ENCODE peak calls at places on chromosome 19, in five cellular contexts. R, M, I, E and K are unnamed samples.

GRCh38 chr19:45364696-45365095 is 5.7 kb downstream of the ERCC2 start:
- DNase-seq in R (no peak), M (no peak), I (no peak), E (no peak), K (no peak)

GRCh38 chr19:44741258-44741731 is 7.2 kb upstream of the BCL3 start:
- DNase-seq in R (no peak), M (no peak), I (no peak), E (no peak), K (no peak)

GRCh38 chr19:45040059-45040767 is 1.4 kb downstream of the CLASRP start:
- DNase-seq in R (no peak), M (no peak), I (no peak), E (no peak), K (no peak)

GRCh38 chr19:5809469-5809868 is 4.6 kb downstream of the NRTN start:
- DNase-seq in R (no peak), M (no peak), I (no peak), E (no peak), K (no peak)

GRCh38 chr19:48554385-48555091 is 2.6 kb downstream of the SULT2B1 start:
- DNase-seq in R (no peak), M (no peak), I (peak), E (no peak), K (no peak)

GRCh38 chr19:47357788-47358680 is 8.9 kb downstream of the DHX34 start:
- DNase-seq in R (no peak), M (no peak), I (peak), E (no peak), K (no peak)

GRCh38 chr19:38213911-38214625 is 10.0 kb downstream of the DPF1 start:
- DNase-seq in R (no peak), M (no peak), I (no peak), E (peak), K (no peak)

GRCh38 chr19:5038631-5039271 is 69.8 kb downstream of the KDM4B start:
- DNase-seq in R (no peak), M (no peak), I (peak), E (no peak), K (no peak)

GRCh38 chr19:10052602-10053360 is 33.3 kb upstream of the SHFL start:
- DNase-seq in R (no peak), M (no peak), I (no peak), E (no peak), K (no peak)

GRCh38 chr19:43575955-43576451 is 402 bp downstream of the PINLYP start:
- DNase-seq in R (no peak), M (no peak), I (peak), E (no peak), K (no peak)

GRCh38 chr19:4773047-4773640 is 18.4 kb upstream of the FEM1A start:
- DNase-seq in R (no peak), M (no peak), I (no peak), E (no peak), K (no peak)

GRCh38 chr19:49938662-49939061 is 9.4 kb upstream of the NUP62 start:
- DNase-seq in R (no peak), M (no peak), I (no peak), E (no peak), K (no peak)

GRCh38 chr19:10228925-10229324 is 2.2 kb downstream of the S1PR2 start:
- DNase-seq in R (no peak), M (no peak), I (no peak), E (no peak), K (no peak)

GRCh38 chr19:35106291-35106583 is 9.4 kb upstream of the FXYD3 start:
- DNase-seq in R (no peak), M (no peak), I (no peak), E (no peak), K (no peak)

GRCh38 chr19:29622191-29623070 is 16.3 kb downstream of the POP4 start:
- DNase-seq in R (no peak), M (no peak), I (peak), E (no peak), K (peak)

GRCh38 chr19:6227941-6228325 is 51.8 kb downstream of the MLLT1 start:
- DNase-seq in R (no peak), M (no peak), I (peak), E (no peak), K (no peak)

GRCh38 chr19:50332264-50333038 is 3.3 kb upstream of the KCNC3 start:
- DNase-seq in R (no peak), M (no peak), I (peak), E (no peak), K (no peak)

GRCh38 chr19:48394331-48395169 is 1.1 kb downstream of the GRIN2D start:
- DNase-seq in R (no peak), M (no peak), I (no peak), E (no peak), K (no peak)

GRCh38 chr19:30367001-30367400 is 5.2 kb upstream of the ZNF536 start:
- DNase-seq in R (no peak), M (no peak), I (no peak), E (no peak), K (no peak)

GRCh38 chr19:14056741-14057356 is 5.0 kb downstream of the PALM3 start:
- DNase-seq in R (no peak), M (no peak), I (no peak), E (no peak), K (no peak)

GRCh38 chr19:55484571-55485438 is at the start of gene NAT14:
- DNase-seq in R (no peak), M (peak), I (peak), E (peak), K (no peak)

GRCh38 chr19:8610041-8610927 is at the start of gene ADAMTS10:
- DNase-seq in R (no peak), M (no peak), I (peak), E (peak), K (no peak)

GRCh38 chr19:1449467-1450442 is at the start of gene APC2:
- DNase-seq in R (no peak), M (no peak), I (no peak), E (no peak), K (no peak)

GRCh38 chr19:50959731-50960500 is 7.1 kb upstream of the KLK5 start:
- DNase-seq in R (no peak), M (no peak), I (no peak), E (no peak), K (no peak)

GRCh38 chr19:51607920-51608562 is 22.2 kb downstream of the SIGLEC5 start:
- DNase-seq in R (peak), M (peak), I (peak), E (peak), K (peak)

GRCh38 chr19:46618670-46619231 is 6.1 kb downstream of the PTGIR start:
- DNase-seq in R (no peak), M (no peak), I (no peak), E (no peak), K (peak)

GRCh38 chr19:54928299-54928698 is 19.0 kb downstream of the NLRP7 start:
- DNase-seq in R (no peak), M (no peak), I (no peak), E (no peak), K (no peak)

GRCh38 chr19:48819366-48819816 is 8.6 kb upstream of the BCAT2 start:
- DNase-seq in R (peak), M (no peak), I (peak), E (no peak), K (peak)

GRCh38 chr19:38513762-38514167 is 80.3 kb downstream of the RYR1 start:
- DNase-seq in R (no peak), M (no peak), I (no peak), E (no peak), K (no peak)

GRCh38 chr19:31232871-31233270 is 116.4 kb downstream of the TSHZ3 start:
- DNase-seq in R (peak), M (no peak), I (no peak), E (no peak), K (no peak)

GRCh38 chr19:57334191-57334590 is 13.9 kb downstream of the ZNF543 start:
- DNase-seq in R (no peak), M (no peak), I (no peak), E (no peak), K (no peak)
- TF ChIP-seq CTCF in R (no peak), M (no peak), I (no peak), E (no peak), K (no peak)

GRCh38 chr19:3210347-3211017 is 14.0 kb upstream of the CELF5 start:
- DNase-seq in R (no peak), M (no peak), I (no peak), E (peak), K (no peak)
- TF ChIP-seq CTCF in R (peak), M (peak), I (peak), E (no peak), K (peak)

GRCh38 chr19:40312533-40312932 is 27.4 kb upstream of the AKT2 start:
- DNase-seq in R (no peak), M (no peak), I (no peak), E (no peak), K (no peak)
- TF ChIP-seq CTCF in R (no peak), M (no peak), I (no peak), E (no peak), K (no peak)

GRCh38 chr19:13037718-13038117 is 42.4 kb downstream of the NFIX start:
- DNase-seq in R (no peak), M (no peak), I (no peak), E (no peak), K (no peak)

GRCh38 chr19:13037161-13037560 is 41.9 kb downstream of the NFIX start:
- DNase-seq in R (no peak), M (no peak), I (no peak), E (no peak), K (no peak)

GRCh38 chr19:13040232-13040915 is 45.1 kb downstream of the NFIX start:
- DNase-seq in R (no peak), M (no peak), I (no peak), E (no peak), K (no peak)

GRCh38 chr19:13039211-13039789 is 44.0 kb downstream of the NFIX start:
- DNase-seq in R (no peak), M (no peak), I (no peak), E (no peak), K (no peak)

GRCh38 chr19:13038306-13039210 is 43.3 kb downstream of the NFIX start:
- DNase-seq in R (no peak), M (no peak), I (no peak), E (no peak), K (no peak)
- TF ChIP-seq CTCF in R (no peak), M (no peak), I (no peak), E (no peak), K (peak)

DNA sequence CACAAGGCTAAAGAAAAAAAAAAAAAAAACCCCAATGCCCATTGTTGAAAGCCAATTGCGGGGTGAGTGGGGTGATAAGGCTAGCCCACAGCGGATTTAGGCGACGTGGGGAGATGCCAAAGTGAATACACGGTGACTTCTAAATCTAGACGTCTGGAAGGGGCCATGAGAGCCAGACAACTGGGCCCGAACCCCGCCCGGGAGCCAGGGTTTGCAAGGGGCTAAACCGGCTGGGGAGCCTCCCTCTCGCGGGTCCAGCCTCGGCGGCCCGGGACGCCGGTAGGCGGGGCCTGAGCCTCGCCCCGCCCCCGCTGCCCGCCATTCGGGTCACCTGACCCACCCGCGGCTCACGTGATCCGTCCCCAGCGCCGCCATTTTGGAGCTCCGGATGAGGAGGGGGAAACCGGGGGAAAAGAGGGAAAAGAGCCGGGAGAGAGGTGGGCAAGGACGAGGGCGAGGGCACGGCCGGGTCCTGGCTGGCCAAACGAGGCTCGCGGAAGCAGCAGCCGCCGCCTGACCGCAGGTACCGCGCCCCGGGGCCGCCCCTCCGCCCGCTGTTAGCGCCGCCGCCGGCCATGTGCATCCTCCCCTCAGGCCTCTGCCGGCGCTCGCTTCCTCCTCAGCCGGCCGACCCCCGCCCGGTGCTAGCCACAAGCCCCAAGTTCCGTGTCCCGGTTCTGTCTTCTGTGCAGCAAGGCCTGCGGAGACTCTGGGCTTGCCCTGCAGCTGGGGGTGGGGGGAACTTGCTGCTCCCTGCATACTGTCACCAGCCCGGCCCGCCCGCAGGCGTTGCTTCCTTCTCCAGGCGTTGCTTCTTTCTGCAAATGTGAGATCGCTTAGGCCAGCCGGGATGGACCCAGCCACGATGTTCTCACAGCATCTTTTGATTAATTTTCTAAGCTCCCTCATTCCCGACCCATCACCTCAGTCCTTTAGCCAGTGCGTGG is at the start of gene ZNF507:
- DNase-seq in R (no peak), M (peak), I (peak), E (peak), K (no peak)
- TF ChIP-seq CTCF in R (no peak), M (no peak), I (no peak), E (no peak), K (no peak)

GRCh38 chr19:18603255-18603957 is 3.2 kb downstream of the CRLF1 start:
- DNase-seq in R (no peak), M (no peak), I (no peak), E (no peak), K (no peak)
- TF ChIP-seq CTCF in R (peak), M (no peak), I (no peak), E (no peak), K (no peak)

DNA sequence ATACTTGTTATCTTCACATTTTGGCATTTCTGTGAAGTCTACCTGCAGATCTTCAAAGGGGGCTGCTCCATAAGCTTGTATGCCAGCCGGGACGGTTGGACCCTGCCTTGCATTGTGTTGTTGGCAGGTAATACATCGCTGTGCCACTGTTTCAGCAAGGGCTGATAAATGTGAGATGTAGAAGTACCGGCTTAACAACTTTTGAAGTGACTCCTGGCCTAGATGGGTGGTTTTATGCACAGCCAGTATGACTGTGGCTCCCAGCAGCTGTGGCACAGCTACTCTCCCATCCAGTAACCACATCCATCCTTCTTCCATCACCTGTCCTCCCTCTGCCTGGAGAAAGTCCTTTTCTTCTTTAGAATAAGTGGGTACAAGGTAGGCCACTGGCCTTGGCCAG is 19.7 kb downstream of the ZNF700 start:
- DNase-seq in R (no peak), M (no peak), I (no peak), E (no peak), K (no peak)
- TF ChIP-seq CTCF in R (no peak), M (no peak), I (no peak), E (no peak), K (no peak)

GRCh38 chr19:39768811-39769210 is 9.8 kb upstream of the LEUTX start:
- DNase-seq in R (no peak), M (no peak), I (no peak), E (no peak), K (no peak)

GRCh38 chr19:39768334-39768733 is 10.3 kb upstream of the LEUTX start:
- DNase-seq in R (no peak), M (no peak), I (no peak), E (no peak), K (no peak)

GRCh38 chr19:39759457-39760184 is 19.0 kb upstream of the LEUTX start:
- DNase-seq in R (no peak), M (no peak), I (no peak), E (no peak), K (no peak)

GRCh38 chr19:39765091-39766076 is 13.3 kb upstream of the LEUTX start:
- DNase-seq in R (no peak), M (no peak), I (no peak), E (no peak), K (no peak)
- TF ChIP-seq CTCF in R (peak), M (peak), I (peak), E (peak), K (peak)

GRCh38 chr19:23116802-23117571 is at the start of gene ZNF730:
- DNase-seq in R (peak), M (peak), I (peak), E (peak), K (peak)
- TF ChIP-seq CTCF in R (no peak), M (no peak), I (no peak), E (no peak), K (no peak)

DNA sequence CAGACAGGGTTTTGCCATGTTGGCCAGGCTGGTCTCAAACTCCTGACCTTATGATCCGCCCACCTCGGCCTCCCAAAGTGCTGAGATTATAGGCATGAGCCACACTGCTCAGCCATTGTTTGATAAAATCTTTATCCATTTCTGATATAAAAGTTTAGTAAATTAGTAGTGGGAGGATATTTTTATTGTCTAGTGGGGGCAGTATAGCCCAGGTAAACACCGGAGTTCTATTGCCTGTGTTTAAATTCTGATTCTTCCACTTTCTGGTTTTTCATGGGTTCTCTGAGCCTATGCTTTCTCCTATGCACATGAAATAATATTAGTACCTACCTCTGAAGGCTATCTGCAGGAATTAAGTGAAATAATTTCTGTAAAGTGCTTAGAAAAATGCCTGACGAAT is 20.1 kb upstream of the ARHGEF18 start:
- DNase-seq in R (no peak), M (no peak), I (no peak), E (no peak), K (no peak)
- TF ChIP-seq CTCF in R (no peak), M (no peak), I (no peak), E (no peak), K (no peak)